ENCODE peak calls at places on chromosomes 1 and 21, in six cellular contexts. V, L, P, I, O and U are unnamed samples.
A peak's percentile ranks its signal among the peaks of the same experiment; 100 is the strongest.

GRCh38 chr1:27831568-27832410 is 1.2 kb downstream of the PPP1R8 start:
- DNase-seq in L (no peak), P (peak; percentile 8), V (peak; percentile 6), I (no peak), O (peak; percentile 5), U (peak; percentile 13)

GRCh38 chr1:147598631-147599361 is 57.5 kb downstream of the BCL9 start:
- DNase-seq in I (no peak), V (peak; percentile 21), L (peak; percentile 9), P (peak; percentile 25), O (peak; percentile 15), U (no peak)

GRCh38 chr21:35138665-35139381 is 89.7 kb upstream of the RUNX1 start:
- DNase-seq in L (peak; percentile 68), I (peak; percentile 96), P (peak; percentile 96), V (peak; percentile 79), O (peak; percentile 95), U (peak; percentile 85)

GRCh38 chr21:33940164-33940563 is 24.6 kb upstream of the ATP5PO start:
- DNase-seq in O (peak; percentile 79), P (peak; percentile 56), L (peak; percentile 73), V (peak; percentile 72), I (no peak), U (peak; percentile 70)

GRCh38 chr1:91148641-91149069 is 126.8 kb upstream of the ZNF644 start:
- DNase-seq in V (no peak), P (no peak), O (no peak), L (no peak), I (no peak), U (no peak)

GRCh38 chr1:203219934-203220333 is 9.5 kb downstream of the CHIT1 start:
- DNase-seq in P (no peak), I (no peak), O (no peak), V (no peak), L (no peak), U (no peak)

GRCh38 chr1:87398644-87399043 is 70.0 kb downstream of the LMO4 start:
- DNase-seq in P (peak; percentile 70), I (peak; percentile 63), V (peak; percentile 38), O (peak; percentile 77), L (peak; percentile 24), U (peak; percentile 29)

GRCh38 chr1:88943221-88943620 is 49.2 kb downstream of the KYAT3 start:
- DNase-seq in I (no peak), V (no peak), O (peak; percentile 47), P (peak; percentile 22), L (no peak), U (peak; percentile 16)

GRCh38 chr1:79507770-79508169 is 501.2 kb upstream of the ADGRL4 start:
- DNase-seq in O (no peak), L (no peak), P (no peak), V (no peak), I (no peak), U (no peak)

GRCh38 chr1:203555046-203555445 is 61.1 kb downstream of the OPTC start:
- DNase-seq in I (no peak), V (peak; percentile 27), L (no peak), O (no peak), P (no peak), U (no peak)

GRCh38 chr1:9628541-9629444 is 22.7 kb upstream of the PIK3CD start:
- DNase-seq in O (no peak), P (no peak), L (no peak), I (no peak), V (no peak), U (no peak)

GRCh38 chr1:1891349-1892078 is 627 bp upstream of the GNB1 start:
- DNase-seq in I (no peak), O (peak; percentile 45), V (peak; percentile 63), L (peak; percentile 67), P (peak; percentile 41), U (peak; percentile 51)

GRCh38 chr21:38910390-38911008 is 104.8 kb downstream of the ETS2 start:
- DNase-seq in O (no peak), L (no peak), V (no peak), I (no peak), P (no peak), U (no peak)

GRCh38 chr1:12159826-12160225 is 7.0 kb upstream of the TNFRSF1B start:
- DNase-seq in O (no peak), L (no peak), P (no peak), V (no peak), I (no peak), U (no peak)

GRCh38 chr1:50424045-50424939 is 1.0 kb upstream of the DMRTA2 start:
- DNase-seq in O (no peak), I (no peak), V (no peak), P (no peak), L (no peak), U (peak; percentile 19)

GRCh38 chr1:234755449-234755863 is 145.5 kb upstream of the IRF2BP2 start:
- DNase-seq in O (peak; percentile 95), I (no peak), V (peak; percentile 94), L (peak; percentile 93), P (peak; percentile 62), U (peak; percentile 93)

GRCh38 chr1:202235856-202236837 is 42.5 kb downstream of the LGR6 start:
- DNase-seq in O (peak; percentile 96), P (peak; percentile 97), V (peak; percentile 91), L (peak; percentile 87), I (peak; percentile 75), U (peak; percentile 90)

GRCh38 chr1:2630498-2631135 is 2.2 kb downstream of the MMEL1 start:
- DNase-seq in P (no peak), I (no peak), O (no peak), V (no peak), L (no peak), U (no peak)

GRCh38 chr1:41391834-41392527 is 30.7 kb downstream of the FOXO6 start:
- DNase-seq in V (no peak), L (no peak), P (no peak), I (no peak), O (no peak), U (no peak)

GRCh38 chr1:184287001-184287400 is 99.8 kb upstream of the C1orf21 start:
- DNase-seq in P (no peak), L (no peak), O (peak; percentile 48), V (no peak), I (no peak), U (no peak)

GRCh38 chr1:201954263-201955008 is 867 bp upstream of the TIMM17A start:
- DNase-seq in P (no peak), O (no peak), L (no peak), I (no peak), V (no peak), U (no peak)

GRCh38 chr1:206684478-206685255 is at the start of gene MAPKAPK2:
- DNase-seq in I (no peak), O (peak; percentile 61), V (peak; percentile 71), L (peak; percentile 79), P (peak; percentile 59), U (peak; percentile 69)

GRCh38 chr1:9603766-9604753 is 15.3 kb downstream of the TMEM201 start:
- DNase-seq in I (no peak), L (no peak), V (peak; percentile 20), O (peak; percentile 30), P (no peak), U (no peak)

GRCh38 chr1:158013840-158014520 is 20.5 kb downstream of the KIRREL1 start:
- DNase-seq in V (peak; percentile 63), L (peak; percentile 76), P (peak; percentile 72), O (peak; percentile 56), I (no peak), U (peak; percentile 58)

GRCh38 chr1:33258788-33259274 is 2.5 kb downstream of the ZNF362 start:
- DNase-seq in V (no peak), I (no peak), P (no peak), O (no peak), L (no peak), U (no peak)

GRCh38 chr21:25638634-25639166 is 358 bp upstream of the JAM2 start:
- DNase-seq in I (no peak), V (peak; percentile 50), O (peak; percentile 27), L (peak; percentile 42), P (peak; percentile 14), U (peak; percentile 38)

GRCh38 chr1:41696381-41696780 is 211.9 kb upstream of the EDN2 start:
- DNase-seq in V (no peak), L (no peak), O (no peak), I (no peak), P (no peak), U (no peak)

GRCh38 chr1:26164036-26164927 is 4.5 kb downstream of the C1orf232 start:
- DNase-seq in V (peak; percentile 37), P (no peak), L (peak; percentile 31), I (no peak), O (no peak), U (peak; percentile 33)

GRCh38 chr21:44510508-44511218 is 29.3 kb downstream of the KRTAP10-1 start:
- DNase-seq in P (no peak), V (peak; percentile 46), L (peak; percentile 41), O (no peak), I (no peak), U (peak; percentile 39)
- H3K4me3 ChIP-seq in P (no peak overlapping the region), V (no peak overlapping the region), L (no peak overlapping the region), O (no peak overlapping the region), I (no peak overlapping the region), U (no peak overlapping the region)

GRCh38 chr1:195278644-195279043 is 1329.6 kb downstream of the KCNT2 start:
- DNase-seq in L (no peak), P (no peak), I (no peak), O (no peak), V (no peak), U (no peak)
- TF ChIP-seq CTCF in L (no peak), P (no peak), I (no peak), O (no peak), V (no peak), U (no peak)

DNA sequence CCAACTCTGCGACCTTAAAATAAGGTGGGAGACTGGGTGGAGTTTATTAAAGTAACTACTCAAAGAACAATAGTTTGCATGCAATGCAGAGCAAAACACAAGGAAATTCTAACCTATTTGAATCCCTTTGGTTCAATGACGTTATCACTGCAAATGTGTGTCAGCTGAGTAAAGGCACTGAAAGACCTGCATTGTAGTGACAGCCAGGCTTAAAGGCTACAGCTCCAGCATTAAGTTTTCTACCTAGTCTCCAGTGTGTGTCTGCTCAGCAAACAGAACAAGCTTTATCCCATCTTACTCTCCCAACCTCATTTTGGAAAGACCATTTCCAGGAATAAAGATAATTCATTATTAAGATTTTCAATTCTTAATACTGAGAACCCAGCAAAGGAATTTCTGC is 14.3 kb downstream of the PTP4A2 start:
- DNase-seq in V (no peak), O (no peak), L (no peak), P (no peak), I (no peak), U (no peak)
- H3K4me3 ChIP-seq in V (no peak overlapping the region), O (no peak overlapping the region), L (no peak overlapping the region), P (no peak overlapping the region), I (no peak overlapping the region), U (no peak overlapping the region)

DNA sequence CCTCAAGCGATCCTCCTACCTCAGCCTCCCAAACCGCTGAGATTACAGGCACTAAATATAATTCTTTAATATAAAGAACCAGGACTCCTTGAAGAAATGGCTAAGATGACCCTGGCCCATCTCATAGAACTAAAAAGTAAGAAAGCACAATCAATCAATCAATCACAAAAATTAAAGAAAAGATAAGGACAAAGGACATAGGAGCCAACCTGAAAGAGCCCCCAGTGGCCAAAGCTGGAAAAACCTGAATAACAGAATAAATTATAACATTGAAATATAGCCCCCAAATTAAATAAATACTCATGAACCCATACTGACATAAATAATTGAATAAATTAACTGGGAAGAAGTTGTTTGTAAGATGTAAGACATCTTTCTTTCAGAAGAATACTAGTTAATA is 8.9 kb downstream of the NUP210L start:
- DNase-seq in I (no peak), L (no peak), V (no peak), O (no peak), P (no peak), U (no peak)
- TF ChIP-seq CTCF in I (peak; percentile 48), L (peak; percentile 47), V (peak; percentile 37), O (peak; percentile 35), P (peak; percentile 43), U (peak; percentile 51)